ENCODE peak calls at places on chromosome 15, in six cellular contexts. J is uterus, B is GM13977, X is astrocyte of the spinal cord, R is breast epithelium, A is nephron progenitor cell. V is an unnamed sample.

GRCh38 chr15:59222106-59222505 is 15.5 kb downstream of the LDHAL6B start:
- DNase-seq in A (no peak), R (no peak), X (peak), J (no peak), B (no peak), V (no peak)

GRCh38 chr15:57423599-57424140 is 47.4 kb downstream of the CGNL1 start:
- DNase-seq in J (no peak), X (no peak), B (no peak), A (no peak), R (no peak), V (no peak)

GRCh38 chr15:41934843-41935242 is 37.5 kb downstream of the EHD4 start:
- DNase-seq in R (peak), J (no peak), B (peak), A (no peak), X (peak), V (no peak)

GRCh38 chr15:62392411-62392810 is 227.3 kb upstream of the C2CD4B start:
- DNase-seq in A (peak), X (peak), J (no peak), R (no peak), B (no peak), V (no peak)

GRCh38 chr15:80059786-80060489 is 462 bp downstream of the ZFAND6 start:
- DNase-seq in J (no peak), X (no peak), A (peak), B (peak), R (no peak), V (no peak)

GRCh38 chr15:73691398-73691797 is 7.2 kb downstream of the CD276 start:
- DNase-seq in A (peak), B (no peak), R (no peak), J (peak), X (peak), V (peak)

GRCh38 chr15:41774873-41775417 is 661 bp downstream of the MAPKBP1 start:
- DNase-seq in B (no peak), A (no peak), X (no peak), R (no peak), J (no peak), V (no peak)

GRCh38 chr15:31586841-31587240 is 260.2 kb downstream of the KLF13 start:
- DNase-seq in J (no peak), R (no peak), A (no peak), X (no peak), B (no peak), V (no peak)

GRCh38 chr15:64693134-64693533 is 82.3 kb downstream of the RBPMS2 start:
- DNase-seq in A (no peak), X (peak), R (peak), B (no peak), J (peak), V (no peak)

GRCh38 chr15:68483165-68483564 is 51.2 kb upstream of the ITGA11 start:
- DNase-seq in A (no peak), R (no peak), J (no peak), X (no peak), B (no peak), V (no peak)

GRCh38 chr15:91887921-91888373 is 34.4 kb downstream of the SLCO3A1 start:
- DNase-seq in X (peak), A (no peak), J (no peak), R (no peak), B (no peak), V (no peak)

GRCh38 chr15:52789601-52790165 is 453 bp downstream of the ONECUT1 start:
- DNase-seq in J (no peak), R (no peak), B (no peak), X (peak), A (peak), V (no peak)

GRCh38 chr15:92884813-92885461 is 15.2 kb upstream of the CHD2 start:
- DNase-seq in A (no peak), B (no peak), J (no peak), R (no peak), X (peak), V (no peak)

GRCh38 chr15:27679621-27680521 is 419.2 kb downstream of the OCA2 start:
- DNase-seq in B (no peak), J (no peak), X (peak), R (no peak), A (peak), V (no peak)

GRCh38 chr15:48859426-48859825 is 18.5 kb upstream of the EID1 start:
- DNase-seq in A (no peak), R (no peak), J (no peak), X (no peak), B (no peak), V (no peak)

GRCh38 chr15:67114846-67115521 is 49.6 kb downstream of the SMAD3 start:
- DNase-seq in A (no peak), B (no peak), X (peak), J (no peak), R (no peak), V (no peak)

GRCh38 chr15:28935316-28935715 is 49.5 kb downstream of the APBA2 start:
- DNase-seq in J (no peak), B (no peak), X (no peak), A (peak), R (no peak), V (peak)
- TF ChIP-seq CTCF in J (no peak), B (peak), X (peak), A (peak), R (no peak), V (no peak)

GRCh38 chr15:96369825-96370621 is 39.5 kb downstream of the NR2F2 start:
- DNase-seq in B (no peak), J (no peak), R (no peak), A (no peak), X (no peak), V (no peak)
- TF ChIP-seq CTCF in B (no peak), J (no peak), R (no peak), A (no peak), X (no peak), V (no peak)

GRCh38 chr15:75335705-75336355 is at the start of gene COMMD4:
- DNase-seq in R (peak), B (peak), A (peak), X (peak), J (peak), V (peak)
- TF ChIP-seq CTCF in R (no peak), B (no peak), A (no peak), X (no peak), J (peak), V (no peak)

GRCh38 chr15:83844742-83845141 is 190.8 kb downstream of the ADAMTSL3 start:
- DNase-seq in J (peak), R (no peak), B (no peak), X (no peak), A (no peak), V (no peak)

GRCh38 chr15:83838763-83839162 is 184.8 kb downstream of the ADAMTSL3 start:
- DNase-seq in X (no peak), J (no peak), A (no peak), R (no peak), B (no peak), V (no peak)

GRCh38 chr15:83843511-83843910 is 189.6 kb downstream of the ADAMTSL3 start:
- DNase-seq in B (no peak), X (no peak), R (no peak), A (no peak), J (peak), V (no peak)

GRCh38 chr15:83845230-83845629 is 191.3 kb downstream of the ADAMTSL3 start:
- DNase-seq in A (no peak), R (no peak), J (no peak), B (no peak), X (peak), V (no peak)

DNA sequence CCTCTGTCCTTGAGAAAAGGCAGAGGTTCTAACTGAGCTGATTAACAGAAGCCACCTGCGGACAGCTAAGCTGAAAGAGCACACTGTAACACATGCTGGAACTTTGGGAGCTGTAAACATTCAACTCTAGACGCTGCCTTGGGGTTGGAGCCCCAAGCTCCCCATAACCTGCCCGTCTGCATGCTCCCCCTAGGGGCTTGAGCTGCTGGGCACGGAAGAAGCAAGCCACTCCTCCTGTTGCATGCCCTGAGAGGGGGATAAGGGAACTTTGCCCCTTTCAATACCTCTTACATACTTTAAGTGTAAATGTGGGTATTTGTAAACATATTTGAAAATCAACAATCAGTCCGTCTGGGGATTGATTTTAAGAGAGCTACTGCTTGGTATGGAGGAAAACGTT is 188.4 kb downstream of the ADAMTSL3 start:
- DNase-seq in J (no peak), R (no peak), X (no peak), A (no peak), B (no peak), V (no peak)
- TF ChIP-seq CTCF in J (no peak), R (no peak), X (no peak), A (no peak), B (no peak), V (no peak)

GRCh38 chr15:90886291-90886614 is 1.9 kb downstream of the FES start:
- DNase-seq in A (no peak), B (no peak), X (no peak), R (no peak), J (no peak), V (no peak)
- TF ChIP-seq CTCF in A (peak), B (no peak), X (no peak), R (no peak), J (no peak), V (no peak)